ENCODE peak calls at places on chromosomes 12 and 14, in seven cellular contexts. G is activated CD4-positive, alpha-beta T cell treated with anti-CD3 and anti-CD28 coated beads, Interleukin-2, amount 50 U/mL, for 1 hour; E is fibroblast of lung; D is fibroblast of pulmonary artery; V is Right ventricle myocardium superior; O is G401; B is neural progenitor cell. U is an unnamed sample.

GRCh38 chr14:33404964-33405574 is 466.4 kb downstream of the NPAS3 start:
- DNase-seq in G (no peak), E (no peak), D (no peak), V (no peak), O (no peak), B (peak; percentile 16), U (no peak)

GRCh38 chr12:77940011-77940423 is 109.3 kb downstream of the NAV3 start:
- DNase-seq in G (no peak), E (peak; percentile 93), D (peak; percentile 83), V (no peak), O (no peak), B (no peak), U (no peak)

GRCh38 chr12:27974735-27975221 is 2.2 kb upstream of the PTHLH start:
- DNase-seq in G (no peak), E (no peak), D (no peak), V (no peak), O (no peak), B (peak; percentile 24), U (no peak)

GRCh38 chr12:104715562-104716182 is 242.4 kb downstream of the SLC41A2 start:
- DNase-seq in G (no peak), E (no peak), D (no peak), V (no peak), O (no peak), B (no peak), U (no peak)

GRCh38 chr12:49014547-49014946 is 4.0 kb downstream of the PRKAG1 start:
- DNase-seq in G (no peak), E (peak; percentile 28), D (peak; percentile 61), V (no peak), O (no peak), B (no peak), U (no peak)

GRCh38 chr12:67531519-67531918 is 117.0 kb upstream of the DYRK2 start:
- DNase-seq in G (no peak), E (peak; percentile 92), D (no peak), V (no peak), O (no peak), B (no peak), U (no peak)

GRCh38 chr14:64438181-64438839 is 27.0 kb upstream of the AKAP5 start:
- DNase-seq in G (no peak), E (peak; percentile 95), D (peak; percentile 87), V (no peak), O (no peak), B (no peak), U (no peak)

GRCh38 chr14:31466554-31466953 is 9.2 kb upstream of the DTD2 start:
- DNase-seq in G (no peak), E (no peak), D (no peak), V (no peak), O (no peak), B (no peak), U (no peak)

GRCh38 chr12:88931598-88931997 is 351.3 kb upstream of the KITLG start:
- DNase-seq in G (no peak), E (peak; percentile 37), D (no peak), V (no peak), O (no peak), B (peak; percentile 33), U (no peak)

GRCh38 chr14:34539407-34540180 is at the start of gene EAPP:
- DNase-seq in G (peak; percentile 92), E (peak; percentile 97), D (peak; percentile 98), V (peak; percentile 99), O (peak; percentile 99), B (peak; percentile 98), U (peak; percentile 93)

GRCh38 chr12:49811961-49812401 is 16.2 kb downstream of the NCKAP5L start:
- DNase-seq in G (no peak), E (no peak), D (no peak), V (no peak), O (no peak), B (no peak), U (no peak)

GRCh38 chr14:37194698-37195097 is 3.0 kb upstream of the MIPOL1 start:
- DNase-seq in G (no peak), E (no peak), D (no peak), V (no peak), O (no peak), B (no peak), U (no peak)

GRCh38 chr14:52008136-52008535 is 18.8 kb downstream of the RTRAF start:
- DNase-seq in G (no peak), E (no peak), D (no peak), V (no peak), O (no peak), B (no peak), U (no peak)

GRCh38 chr12:10759657-10760056 is 36.5 kb upstream of the YBX3 start:
- DNase-seq in G (no peak), E (no peak), D (no peak), V (no peak), O (no peak), B (no peak), U (no peak)

GRCh38 chr12:4807116-4807783 is 87.0 kb downstream of the GALNT8 start:
- DNase-seq in G (no peak), E (no peak), D (no peak), V (no peak), O (no peak), B (peak; percentile 15), U (no peak)

GRCh38 chr14:75123991-75124390 is 2.9 kb downstream of the NEK9 start:
- DNase-seq in G (peak; percentile 18), E (peak; percentile 92), D (peak; percentile 91), V (no peak), O (no peak), B (no peak), U (peak; percentile 22)

GRCh38 chr14:77458249-77458950 is 507 bp downstream of the AHSA1 start:
- DNase-seq in G (peak; percentile 13), E (peak; percentile 36), D (peak; percentile 27), V (no peak), O (peak; percentile 37), B (peak; percentile 68), U (peak; percentile 31)

GRCh38 chr12:105231396-105231795 is 4.6 kb downstream of the APPL2 start:
- DNase-seq in G (no peak), E (no peak), D (no peak), V (no peak), O (no peak), B (no peak), U (no peak)

GRCh38 chr12:52655251-52655650 is 3.2 kb upstream of the KRT2 start:
- DNase-seq in G (no peak), E (peak; percentile 4), D (no peak), V (no peak), O (no peak), B (no peak), U (no peak)

GRCh38 chr12:10989107-10989506 is 2.4 kb upstream of the TAS2R50 start:
- DNase-seq in G (no peak), E (no peak), D (no peak), V (no peak), O (no peak), B (no peak), U (no peak)

GRCh38 chr12:74418573-74418972 is 119.1 kb upstream of the ATXN7L3B start:
- DNase-seq in G (no peak), E (no peak), D (no peak), V (no peak), O (no peak), B (no peak), U (no peak)